ENCODE peak calls at places on chromosome 7, in six cellular contexts. P is NCI-H460, A is HTR-8/SVneo, Q is HFF-Myc, C is iris pigment epithelial cell, X is activated T-cell treated with anti-CD3 and anti-CD28 coated beads for 1 hour. I is an unnamed sample.

GRCh38 chr7:156177396-156178055 is 365.3 kb upstream of the SHH start:
- DNase-seq in Q (no peak), X (no peak), A (no peak), C (no peak), P (no peak), I (no peak)

GRCh38 chr7:25579688-25580075 is 351.4 kb upstream of the NPVF start:
- DNase-seq in X (no peak), Q (no peak), A (no peak), P (no peak), C (no peak), I (no peak)

GRCh38 chr7:46369933-46370654 is 449.0 kb upstream of the IGFBP3 start:
- DNase-seq in Q (peak; percentile 87), X (no peak), C (peak; percentile 88), A (no peak), P (no peak), I (no peak)

GRCh38 chr7:142891490-142892082 is 6.0 kb upstream of the TRPV6 start:
- DNase-seq in A (no peak), X (no peak), P (no peak), C (no peak), Q (no peak), I (no peak)

GRCh38 chr7:124033093-124033806 is 383 bp upstream of the TMEM229A start:
- DNase-seq in C (no peak), X (no peak), P (no peak), Q (no peak), A (no peak), I (no peak)

GRCh38 chr7:90681336-90682019 is 85.4 kb downstream of the CDK14 start:
- DNase-seq in A (no peak), C (peak; percentile 67), P (no peak), X (no peak), Q (no peak), I (no peak)

GRCh38 chr7:43469051-43469450 is 113.9 kb upstream of the STK17A start:
- DNase-seq in Q (no peak), P (no peak), C (no peak), X (no peak), A (no peak), I (no peak)

GRCh38 chr7:96354881-96355280 is 33.0 kb upstream of the SLC25A13 start:
- DNase-seq in C (no peak), Q (no peak), P (no peak), A (no peak), X (no peak), I (no peak)

GRCh38 chr7:115183431-115184057 is 261.6 kb downstream of the MDFIC start:
- DNase-seq in C (peak; percentile 47), P (no peak), Q (no peak), X (no peak), A (no peak), I (no peak)

GRCh38 chr7:10821156-10821555 is 152.5 kb upstream of the PHF14 start:
- DNase-seq in A (no peak), X (no peak), P (no peak), C (no peak), Q (no peak), I (no peak)

GRCh38 chr7:151448261-151449252 is 8.6 kb upstream of the CRYGN start:
- DNase-seq in C (peak; percentile 60), X (peak; percentile 73), Q (no peak), A (peak; percentile 75), P (peak; percentile 59), I (peak; percentile 71)

GRCh38 chr7:77223261-77223660 is 23.6 kb upstream of the FGL2 start:
- DNase-seq in A (no peak), Q (no peak), P (no peak), C (no peak), X (no peak), I (no peak)

GRCh38 chr7:44112997-44113763 is 9.0 kb downstream of the AEBP1 start:
- DNase-seq in C (no peak), P (no peak), X (no peak), Q (no peak), A (no peak), I (no peak)

GRCh38 chr7:107860981-107861652 is 29.9 kb upstream of the DLD start:
- DNase-seq in Q (no peak), A (no peak), C (peak; percentile 71), P (no peak), X (no peak), I (no peak)

GRCh38 chr7:20435305-20435704 is 104.6 kb downstream of the ITGB8 start:
- DNase-seq in P (no peak), A (no peak), C (peak; percentile 3), X (no peak), Q (no peak), I (no peak)

GRCh38 chr7:138244606-138245005 is 168.3 kb downstream of the AKR1D1 start:
- DNase-seq in C (no peak), Q (no peak), X (no peak), A (no peak), P (no peak), I (no peak)

GRCh38 chr7:44735403-44736165 is 13.1 kb upstream of the ZMIZ2 start:
- DNase-seq in P (peak; percentile 96), X (no peak), C (peak; percentile 98), Q (peak; percentile 96), A (peak; percentile 73), I (no peak)

GRCh38 chr7:30922596-30922995 is 10.9 kb downstream of the AQP1 start:
- DNase-seq in A (no peak), Q (no peak), C (no peak), P (no peak), X (no peak), I (no peak)